ENCODE peak calls at places on chromosomes 11 and 22, in four cellular contexts. C is CD8-positive, alpha-beta T cell; O is thoracic aorta; H is spleen. I is an unnamed sample. For H3K36me3, the result is how much of the 10 kb centered on the place peaks cover.

GRCh38 chr11:125348704-125349635 is 147.1 kb downstream of the FEZ1 start:
- DNase-seq in C (peak), O (no peak), H (peak), I (peak)

GRCh38 chr22:21026783-21027692 is 5.3 kb downstream of the SLC7A4 start:
- DNase-seq in C (no peak), O (no peak), H (no peak), I (no peak)

GRCh38 chr11:124748481-124749338 is 3.3 kb downstream of the VSIG2 start:
- DNase-seq in C (no peak), O (no peak), H (peak), I (no peak)

GRCh38 chr11:42249401-42249800 is 789.9 kb upstream of the LRRC4C start:
- DNase-seq in C (no peak), O (no peak), H (no peak), I (no peak)

GRCh38 chr11:27041141-27041869 is 690 bp downstream of the BBOX1 start:
- DNase-seq in C (no peak), O (no peak), H (no peak), I (no peak)

GRCh38 chr11:58494096-58494495 is 13.8 kb downstream of the OR5B21 start:
- DNase-seq in C (no peak), O (no peak), H (no peak), I (no peak)

GRCh38 chr11:44542372-44542771 is 23.1 kb upstream of the CD82 start:
- DNase-seq in C (no peak), O (no peak), H (no peak), I (no peak)

GRCh38 chr11:78474451-78474850 is 56.8 kb upstream of the GAB2 start:
- DNase-seq in C (no peak), O (no peak), H (no peak), I (no peak)

GRCh38 chr11:91470656-91471055 is 754.0 kb upstream of the FAT3 start:
- DNase-seq in C (no peak), O (no peak), H (no peak), I (no peak)

GRCh38 chr22:46758867-46759290 is 3.6 kb upstream of the TBC1D22A start:
- DNase-seq in C (peak), O (no peak), H (peak), I (no peak)

GRCh38 chr22:45159652-45160462 is 3.9 kb upstream of the NUP50 start:
- DNase-seq in C (no peak), O (no peak), H (no peak), I (no peak)
- H3K27ac ChIP-seq in C (no peak), O (no peak), H (peak), I (no peak)

DNA sequence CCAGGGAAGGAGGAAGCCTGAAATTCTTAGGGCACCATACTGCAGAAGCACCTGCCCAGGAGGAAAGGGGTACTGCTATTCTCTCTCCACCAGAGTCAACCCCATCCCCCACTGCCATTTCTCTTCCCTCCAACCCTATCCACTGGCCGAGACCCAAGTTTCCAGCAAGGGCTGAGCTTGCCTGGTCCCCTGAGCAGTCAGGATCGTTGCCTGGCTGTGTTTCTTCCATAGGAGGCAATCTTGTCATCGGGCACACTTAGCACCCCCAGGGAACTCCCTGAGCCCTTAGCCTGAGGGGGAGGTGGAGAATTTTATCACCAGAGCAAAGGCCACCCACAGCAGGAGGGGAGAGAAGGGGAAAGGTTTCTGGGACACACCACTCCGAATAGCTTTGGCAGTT is 115.8 kb upstream of the NECTIN1 start:
- DNase-seq in C (no peak), O (no peak), H (no peak), I (no peak)
- H3K36me3 ChIP-seq in C (under half), O (under half), H (under half), I (under half)

GRCh38 chr22:23129149-23129548 is 12.6 kb downstream of the RSPH14 start:
- DNase-seq in C (no peak), O (no peak), H (no peak), I (no peak)

GRCh38 chr22:23130697-23131096 is 11.1 kb downstream of the RSPH14 start:
- DNase-seq in C (no peak), O (no peak), H (no peak), I (no peak)

GRCh38 chr22:23133922-23134321 is 7.9 kb downstream of the RSPH14 start:
- DNase-seq in C (no peak), O (no peak), H (no peak), I (no peak)

GRCh38 chr22:23132376-23133091 is 9.3 kb downstream of the RSPH14 start:
- DNase-seq in C (no peak), O (no peak), H (no peak), I (no peak)

DNA sequence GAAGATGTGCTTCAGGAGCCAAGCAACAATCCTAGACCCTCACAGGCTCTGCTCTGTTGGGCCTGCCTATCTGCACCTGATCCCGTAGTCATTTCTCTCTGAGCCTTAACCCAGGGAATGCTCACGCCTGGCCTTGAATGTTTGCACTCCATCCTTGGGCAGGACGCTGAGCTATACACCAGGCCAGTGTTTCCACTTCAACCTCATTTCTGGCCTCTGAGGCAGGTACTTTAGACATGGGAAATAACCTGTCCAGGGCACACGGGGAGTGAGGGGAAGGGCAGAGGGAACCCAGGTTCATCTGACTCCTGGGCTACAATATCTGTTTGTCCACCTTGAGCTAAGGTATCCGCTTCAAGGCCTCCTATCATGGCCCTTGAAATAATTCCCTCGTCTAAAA is 9.9 kb downstream of the RSPH14 start:
- DNase-seq in C (no peak), O (no peak), H (no peak), I (no peak)
- H3K27ac ChIP-seq in C (no peak), O (no peak), H (no peak), I (no peak)

GRCh38 chr11:46302866-46303265 is 25.4 kb downstream of the CREB3L1 start:
- DNase-seq in C (no peak), O (no peak), H (no peak), I (no peak)

GRCh38 chr11:46305295-46305694 is 27.8 kb downstream of the CREB3L1 start:
- DNase-seq in C (no peak), O (no peak), H (no peak), I (no peak)

GRCh38 chr11:46306296-46306853 is 28.9 kb downstream of the CREB3L1 start:
- DNase-seq in C (no peak), O (no peak), H (no peak), I (no peak)

GRCh38 chr11:46307369-46307768 is 29.9 kb downstream of the CREB3L1 start:
- DNase-seq in C (no peak), O (no peak), H (no peak), I (no peak)

GRCh38 chr11:46304605-46305004 is 27.1 kb downstream of the CREB3L1 start:
- DNase-seq in C (no peak), O (no peak), H (no peak), I (no peak)
- H3K36me3 ChIP-seq in C (under half), O (under half), H (under half), I (under half)

GRCh38 chr22:34845391-34845790 is 220.6 kb upstream of the ISX start:
- DNase-seq in C (no peak), O (no peak), H (no peak), I (no peak)

GRCh38 chr22:34841321-34841901 is 224.5 kb upstream of the ISX start:
- DNase-seq in C (no peak), O (no peak), H (no peak), I (no peak)

GRCh38 chr22:34842630-34843029 is 223.3 kb upstream of the ISX start:
- DNase-seq in C (no peak), O (no peak), H (no peak), I (no peak)

GRCh38 chr22:34847072-34847471 is 218.9 kb upstream of the ISX start:
- DNase-seq in C (no peak), O (no peak), H (no peak), I (no peak)

DNA sequence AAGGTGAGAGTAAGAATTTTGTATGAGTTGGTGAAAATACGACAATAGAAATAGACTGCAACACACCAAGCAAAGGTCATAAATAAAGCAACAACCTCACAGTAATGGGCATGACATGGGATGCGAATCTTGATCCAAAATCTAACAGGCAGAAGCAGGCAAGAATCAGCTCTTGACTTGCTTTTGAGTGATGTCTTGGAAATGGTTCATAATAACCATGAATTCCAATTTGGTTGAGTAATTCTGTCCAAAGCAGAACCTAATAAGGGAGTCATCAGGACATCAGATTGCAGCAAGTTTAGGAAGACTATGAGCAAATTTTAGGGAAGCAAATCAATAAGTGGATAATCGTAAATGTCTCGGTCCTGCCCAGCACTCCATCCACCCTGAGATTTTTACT is 224.0 kb upstream of the ISX start:
- DNase-seq in C (no peak), O (no peak), H (no peak), I (no peak)
- H3K27ac ChIP-seq in C (no peak), O (no peak), H (no peak), I (no peak)